ENCODE peak calls at places on chromosomes 3 and 15, in six cellular contexts. H is A549, I is upper lobe of left lung, E is HepG2, N is GM12878, S is K562. D is an unnamed sample.

GRCh38 chr3:15443826-15444524 is 16.6 kb downstream of the EAF1 start:
- ATAC-seq in H (no peak), I (no peak), E (no peak), N (no peak), S (no peak), D (no peak)

GRCh38 chr3:47225310-47225906 is 57.2 kb downstream of the KIF9 start:
- ATAC-seq in H (no peak), I (no peak), E (no peak), N (peak), S (peak), D (no peak)

GRCh38 chr3:44504566-44504965 is 27.1 kb upstream of the ZNF445 start:
- ATAC-seq in H (no peak), I (no peak), E (no peak), N (no peak), S (no peak), D (no peak)

GRCh38 chr3:30502742-30503073 is 103.7 kb upstream of the TGFBR2 start:
- ATAC-seq in H (no peak), I (no peak), E (no peak), N (peak), S (no peak), D (no peak)

GRCh38 chr15:71456812-71457211 is 341.5 kb downstream of the THSD4 start:
- ATAC-seq in H (no peak), I (no peak), E (no peak), N (no peak), S (no peak), D (no peak)

GRCh38 chr3:177424541-177424940 is 227.3 kb upstream of the TBL1XR1 start:
- ATAC-seq in H (no peak), I (no peak), E (no peak), N (no peak), S (no peak), D (no peak)

GRCh38 chr3:52552089-52552488 is 15.7 kb downstream of the UQCC5 start:
- ATAC-seq in H (peak), I (peak), E (no peak), N (no peak), S (no peak), D (no peak)

GRCh38 chr15:31081568-31082250 is 19.8 kb downstream of the TRPM1 start:
- ATAC-seq in H (peak), I (peak), E (no peak), N (peak), S (no peak), D (no peak)

GRCh38 chr15:55327392-55327791 is 8.4 kb downstream of the PIGB start:
- ATAC-seq in H (no peak), I (no peak), E (no peak), N (no peak), S (no peak), D (no peak)

GRCh38 chr3:69160107-69160506 is 37.7 kb upstream of the LMOD3 start:
- ATAC-seq in H (no peak), I (no peak), E (no peak), N (peak), S (no peak), D (no peak)

GRCh38 chr15:42986693-42987342 is 66.2 kb upstream of the TTBK2 start:
- ATAC-seq in H (no peak), I (no peak), E (no peak), N (no peak), S (no peak), D (no peak)

GRCh38 chr3:54691230-54691900 is 236.5 kb downstream of the LRTM1 start:
- ATAC-seq in H (no peak), I (no peak), E (no peak), N (no peak), S (no peak), D (no peak)

GRCh38 chr3:133589503-133589902 is 16.0 kb downstream of the CDV3 start:
- ATAC-seq in H (no peak), I (no peak), E (no peak), N (no peak), S (no peak), D (no peak)

GRCh38 chr15:65066635-65067333 is 1.0 kb downstream of the RASL12 start:
- ATAC-seq in H (no peak), I (no peak), E (no peak), N (no peak), S (no peak), D (peak)

GRCh38 chr3:37249294-37249693 is 74.9 kb upstream of the LRRFIP2 start:
- ATAC-seq in H (peak), I (no peak), E (no peak), N (no peak), S (no peak), D (no peak)

GRCh38 chr3:10816019-10816862 is at the start of gene SLC6A11:
- ATAC-seq in H (peak), I (no peak), E (peak), N (no peak), S (peak), D (no peak)

GRCh38 chr3:138338816-138339215 is 9.2 kb upstream of the NME9 start:
- ATAC-seq in H (no peak), I (no peak), E (no peak), N (no peak), S (no peak), D (no peak)

GRCh38 chr15:87829651-87830050 is 426.9 kb downstream of the NTRK3 start:
- ATAC-seq in H (no peak), I (no peak), E (no peak), N (no peak), S (no peak), D (no peak)

GRCh38 chr15:78051622-78052405 is 25.7 kb downstream of the TBC1D2B start:
- ATAC-seq in H (no peak), I (no peak), E (no peak), N (no peak), S (no peak), D (no peak)

GRCh38 chr3:43236008-43236407 is 50.3 kb upstream of the SNRK start:
- ATAC-seq in H (no peak), I (no peak), E (no peak), N (no peak), S (no peak), D (no peak)

GRCh38 chr3:120831066-120831465 is 76.9 kb upstream of the STXBP5L start:
- ATAC-seq in H (no peak), I (no peak), E (no peak), N (no peak), S (no peak), D (no peak)

GRCh38 chr3:39426321-39426720 is 19.8 kb downstream of the RPSA start:
- ATAC-seq in H (no peak), I (no peak), E (no peak), N (no peak), S (no peak), D (no peak)

GRCh38 chr3:151268267-151269235 is 9.8 kb downstream of the P2RY14 start:
- ATAC-seq in H (no peak), I (no peak), E (no peak), N (peak), S (no peak), D (no peak)

GRCh38 chr15:67531379-67532059 is 10.6 kb downstream of the C15orf61 start:
- ATAC-seq in H (peak), I (no peak), E (no peak), N (no peak), S (no peak), D (no peak)

GRCh38 chr15:82933576-82933975 is 18.9 kb downstream of the HOMER2 start:
- ATAC-seq in H (no peak), I (no peak), E (no peak), N (no peak), S (no peak), D (no peak)

GRCh38 chr3:73746610-73747009 is 121.9 kb upstream of the PDZRN3 start:
- ATAC-seq in H (no peak), I (no peak), E (no peak), N (no peak), S (no peak), D (no peak)

GRCh38 chr15:28987337-28987736 is 101.6 kb downstream of the APBA2 start:
- ATAC-seq in H (no peak), I (no peak), E (no peak), N (no peak), S (no peak), D (no peak)

GRCh38 chr3:17175187-17175839 is 290.6 kb downstream of the PLCL2 start:
- ATAC-seq in H (no peak), I (no peak), E (no peak), N (no peak), S (no peak), D (no peak)

GRCh38 chr3:139520028-139520737 is 19.4 kb downstream of the RBP1 start:
- ATAC-seq in H (peak), I (no peak), E (peak), N (peak), S (peak), D (peak)

GRCh38 chr3:11624704-11625375 is 18.9 kb downstream of the VGLL4 start:
- ATAC-seq in H (no peak), I (no peak), E (no peak), N (no peak), S (no peak), D (no peak)

GRCh38 chr15:60477991-60478632 is 830 bp downstream of the ICE2 start:
- ATAC-seq in H (peak), I (no peak), E (peak), N (peak), S (peak), D (no peak)

GRCh38 chr3:189267981-189268613 is 96.3 kb downstream of the TPRG1 start:
- ATAC-seq in H (peak), I (peak), E (no peak), N (no peak), S (no peak), D (no peak)

GRCh38 chr3:189260556-189261493 is 89.1 kb downstream of the TPRG1 start:
- ATAC-seq in H (no peak), I (peak), E (no peak), N (no peak), S (no peak), D (peak)

GRCh38 chr3:189258261-189258660 is 86.5 kb downstream of the TPRG1 start:
- ATAC-seq in H (no peak), I (no peak), E (no peak), N (no peak), S (no peak), D (no peak)

GRCh38 chr3:189262746-189263145 is 91.0 kb downstream of the TPRG1 start:
- ATAC-seq in H (no peak), I (no peak), E (no peak), N (peak), S (no peak), D (no peak)
- H3K27ac ChIP-seq in H (no peak), I (no peak), E (no peak), N (no peak), S (no peak), D (no peak)

DNA sequence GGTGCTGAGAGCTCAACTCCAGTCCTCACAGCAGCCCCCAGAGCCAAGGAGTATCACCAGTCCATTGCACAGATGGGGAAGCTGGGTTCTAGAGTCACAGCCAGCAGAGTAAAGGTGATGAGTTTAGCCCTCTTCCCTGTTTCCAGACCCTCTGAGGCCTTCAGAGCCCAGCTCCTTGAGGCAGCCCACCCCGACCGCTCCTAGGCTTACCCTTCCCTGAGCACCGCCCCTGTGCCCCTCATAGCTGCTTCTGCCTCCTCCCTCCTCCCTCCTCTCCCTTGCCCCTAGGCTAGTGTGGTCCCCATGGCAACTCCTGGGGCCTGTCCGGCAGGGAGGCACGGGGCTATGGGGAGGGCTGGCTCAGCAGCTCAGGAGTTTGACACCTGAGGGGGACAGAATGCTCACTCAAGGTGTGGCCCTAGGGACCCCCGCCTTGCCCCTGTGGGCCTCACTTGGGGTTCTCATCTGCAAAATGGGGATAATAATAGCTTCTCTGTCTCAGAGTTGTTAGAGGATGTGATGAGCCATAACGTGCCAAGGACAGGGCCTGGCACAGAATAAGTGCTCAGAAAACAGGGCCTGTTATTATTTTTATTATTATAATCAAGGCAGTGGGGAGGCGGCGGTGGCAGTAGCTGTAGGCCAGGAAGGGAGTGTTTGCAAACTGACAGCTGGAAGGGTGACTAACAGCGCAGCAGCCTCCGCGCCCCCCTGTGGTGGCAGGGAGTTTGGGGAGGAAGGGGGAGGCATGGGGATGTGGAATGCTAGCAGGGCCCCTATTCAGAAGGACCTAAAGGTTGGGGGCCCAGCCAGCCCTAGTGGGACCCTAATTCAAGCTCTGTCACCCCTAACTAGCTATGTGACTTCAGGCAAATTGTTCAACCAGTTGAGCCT is 11.5 kb downstream of the CSK start:
- ATAC-seq in H (peak), I (no peak), E (no peak), N (peak), S (peak), D (no peak)
- H3K4me3 ChIP-seq in H (no peak), I (no peak), E (no peak), N (peak), S (no peak), D (no peak)

GRCh38 chr3:154571827-154572226 is 141.8 kb upstream of the GPR149 start:
- ATAC-seq in H (no peak), I (no peak), E (no peak), N (no peak), S (no peak), D (no peak)
- TF ChIP-seq EP300 in H (no peak), I (no peak), E (no peak), N (no peak), S (no peak), D (no peak)

GRCh38 chr3:78368576-78369345 is 1328.9 kb downstream of the ROBO2 start:
- ATAC-seq in H (no peak), I (no peak), E (no peak), N (no peak), S (no peak), D (no peak)
- H3K27ac ChIP-seq in H (no peak), I (no peak), E (no peak), N (no peak), S (no peak), D (no peak)

GRCh38 chr3:20042331-20042730 is 2.1 kb downstream of the KAT2B start:
- ATAC-seq in H (no peak), I (no peak), E (no peak), N (no peak), S (no peak), D (no peak)
- H3K4me3 ChIP-seq in H (no peak), I (no peak), E (no peak), N (no peak), S (no peak), D (no peak)

DNA sequence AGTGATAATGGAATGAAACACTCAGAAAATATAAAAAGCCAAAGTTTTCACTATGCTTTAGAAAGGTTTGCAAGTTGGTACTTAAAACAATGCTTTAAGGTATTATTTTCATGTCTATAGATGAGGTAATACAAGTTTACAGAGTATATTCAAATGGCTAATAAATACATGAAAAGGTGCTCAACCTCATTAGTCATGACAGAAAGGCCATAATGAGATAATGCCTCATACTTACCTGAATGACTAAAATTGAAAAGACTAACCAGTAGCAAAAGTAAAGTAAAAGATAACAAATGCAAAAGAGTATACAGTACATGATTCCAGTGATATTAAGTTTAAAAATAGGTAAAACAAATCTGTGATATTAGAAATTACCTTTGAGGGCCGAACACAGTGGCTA is 163.8 kb downstream of the SUCLG2 start:
- ATAC-seq in H (no peak), I (no peak), E (no peak), N (no peak), S (no peak), D (no peak)
- TF ChIP-seq EP300 in H (no peak), I (no peak), E (no peak), N (no peak), S (no peak), D (no peak)

DNA sequence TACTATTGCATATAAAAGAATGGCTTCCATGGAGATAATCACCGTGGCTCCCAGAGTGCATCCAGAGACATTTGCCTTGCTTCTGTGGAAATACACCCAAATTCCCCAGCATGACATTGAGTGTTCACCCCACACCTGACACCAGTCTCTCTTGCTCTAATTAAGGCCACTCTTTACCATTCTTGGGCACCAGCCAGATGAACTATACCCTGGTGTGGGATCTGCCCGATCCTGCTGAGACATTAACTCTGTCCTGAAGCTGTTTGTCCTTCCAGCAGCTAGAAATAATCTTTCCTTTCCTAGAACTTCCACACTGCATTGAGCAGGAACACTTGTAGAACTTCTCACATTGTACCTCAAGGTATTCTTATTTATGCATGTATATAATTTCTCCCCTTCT is 105.2 kb downstream of the LPP start:
- ATAC-seq in H (no peak), I (no peak), E (no peak), N (no peak), S (no peak), D (no peak)
- H3K27ac ChIP-seq in H (peak), I (no peak), E (no peak), N (no peak), S (no peak), D (peak)

GRCh38 chr3:57570878-57571277 is 14.8 kb downstream of the PDE12 start:
- ATAC-seq in H (no peak), I (no peak), E (no peak), N (no peak), S (no peak), D (no peak)

GRCh38 chr3:57572096-57572495 is 16.0 kb downstream of the PDE12 start:
- ATAC-seq in H (no peak), I (peak), E (no peak), N (no peak), S (no peak), D (no peak)

DNA sequence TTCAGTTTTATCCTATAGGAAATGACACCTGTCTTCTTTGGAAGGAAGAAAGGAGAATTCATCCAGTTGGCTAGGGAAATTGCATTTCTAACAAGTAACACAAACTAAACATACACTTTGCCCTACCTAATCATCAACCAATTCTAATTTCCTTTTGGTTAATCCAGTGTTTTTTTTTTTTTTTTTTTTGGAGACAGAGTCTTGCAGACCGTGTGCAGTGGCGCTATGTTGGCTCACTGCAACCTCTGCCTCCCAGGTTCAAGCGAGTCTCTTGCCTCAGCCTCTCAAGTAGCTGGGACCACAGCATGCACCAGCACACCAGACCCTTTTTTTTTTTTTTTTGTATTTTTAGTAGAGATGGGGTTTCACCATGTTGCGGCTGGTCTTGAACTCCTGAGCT is 14.0 kb downstream of the PDE12 start:
- ATAC-seq in H (no peak), I (no peak), E (peak), N (no peak), S (no peak), D (no peak)
- H3K4me3 ChIP-seq in H (no peak), I (no peak), E (no peak), N (no peak), S (no peak), D (no peak)

DNA sequence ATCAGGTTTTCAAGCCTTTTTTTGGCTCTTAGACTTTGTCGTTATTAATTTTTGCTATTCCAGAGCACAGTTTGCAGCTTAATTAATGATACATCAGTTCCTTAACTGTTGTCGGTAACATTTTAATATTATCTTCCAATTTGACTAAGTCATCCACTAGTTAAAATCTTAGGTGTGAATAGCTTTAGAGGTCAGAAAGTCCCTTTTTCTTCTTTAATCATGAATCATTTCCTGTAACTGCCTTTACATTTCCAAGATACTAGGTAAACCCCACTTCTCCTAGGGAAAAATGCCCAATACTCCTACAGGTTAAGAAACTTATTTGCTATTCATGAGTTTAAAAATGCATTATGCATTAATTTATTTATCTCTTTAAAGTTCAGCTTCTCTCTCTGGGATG is 260.9 kb upstream of the CFAP20DC start:
- ATAC-seq in H (no peak), I (no peak), E (no peak), N (no peak), S (no peak), D (no peak)
- TF ChIP-seq EP300 in H (no peak), I (no peak), E (no peak), N (no peak), S (no peak), D (no peak)

D was measured in gastroesophageal sphincter.